ENCODE peak calls at places on chromosomes 16 and 17, in five cellular contexts. S is Panc1, X is fibroblast of mammary gland, V is fibroblast of pulmonary artery, T is foreskin fibroblast. J is an unnamed sample.

GRCh38 chr16:4058386-4058785 is 57.9 kb downstream of the ADCY9 start:
- DNase-seq in S (no peak), X (no peak), V (no peak), T (peak; percentile 49), J (no peak)

GRCh38 chr16:87062569-87063442 is 254.4 kb downstream of the C16orf95 start:
- DNase-seq in S (peak; percentile 30), X (peak; percentile 69), V (peak; percentile 79), T (peak; percentile 87), J (peak; percentile 58)

GRCh38 chr16:31461921-31462804 is 2.9 kb downstream of the ARMC5 start:
- DNase-seq in S (no peak), X (no peak), V (no peak), T (no peak), J (no peak)

GRCh38 chr17:46859996-46860395 is 8.6 kb downstream of the WNT9B start:
- DNase-seq in S (no peak), X (no peak), V (no peak), T (no peak), J (no peak)

GRCh38 chr17:82246365-82247174 is 17.7 kb downstream of the SLC16A3 start:
- DNase-seq in S (no peak), X (peak; percentile 91), V (peak; percentile 48), T (peak; percentile 65), J (peak; percentile 57)

GRCh38 chr16:73396556-73396955 is 348.6 kb upstream of the ZFHX3 start:
- DNase-seq in S (no peak), X (no peak), V (no peak), T (no peak), J (no peak)

GRCh38 chr17:39099686-39100293 is 51.6 kb downstream of the PLXDC1 start:
- DNase-seq in S (no peak), X (peak; percentile 70), V (peak; percentile 89), T (peak; percentile 64), J (peak; percentile 27)

GRCh38 chr17:19904412-19904811 is 36.7 kb upstream of the ULK2 start:
- DNase-seq in S (no peak), X (peak; percentile 72), V (peak; percentile 29), T (peak; percentile 65), J (peak; percentile 35)

GRCh38 chr16:86073763-86074493 is 175.0 kb downstream of the IRF8 start:
- DNase-seq in S (no peak), X (no peak), V (no peak), T (no peak), J (no peak)

GRCh38 chr17:2266045-2266864 is 37.3 kb downstream of the SMG6 start:
- DNase-seq in S (no peak), X (no peak), V (no peak), T (no peak), J (no peak)

GRCh38 chr16:9053006-9053601 is 38.3 kb upstream of the HAPSTR1 start:
- DNase-seq in S (peak; percentile 77), X (peak; percentile 55), V (peak; percentile 88), T (peak; percentile 80), J (peak; percentile 67)

GRCh38 chr16:87410530-87410929 is 18.4 kb downstream of the MAP1LC3B start:
- DNase-seq in S (no peak), X (no peak), V (no peak), T (no peak), J (no peak)

GRCh38 chr17:7260601-7261376 is 1.5 kb downstream of the CLDN7 start:
- DNase-seq in S (no peak), X (no peak), V (no peak), T (peak; percentile 57), J (no peak)

GRCh38 chr16:57304169-57305061 is 19.9 kb upstream of the PLLP start:
- DNase-seq in S (peak; percentile 46), X (peak; percentile 39), V (peak; percentile 83), T (peak; percentile 36), J (peak; percentile 71)

GRCh38 chr17:48113201-48113676 is 5.7 kb downstream of the SNX11 start:
- DNase-seq in S (no peak), X (no peak), V (peak; percentile 70), T (no peak), J (no peak)

GRCh38 chr17:41486809-41487530 is 2.7 kb downstream of the KRT36 start:
- DNase-seq in S (no peak), X (no peak), V (no peak), T (no peak), J (no peak)

GRCh38 chr17:4293572-4293971 is 29.8 kb upstream of the ANKFY1 start:
- DNase-seq in S (no peak), X (no peak), V (no peak), T (no peak), J (no peak)

GRCh38 chr16:287298-287811 is 4.4 kb downstream of the PDIA2 start:
- DNase-seq in S (no peak), X (no peak), V (no peak), T (peak; percentile 23), J (no peak)

GRCh38 chr16:1899641-1900451 is 18.4 kb downstream of the HS3ST6 start:
- DNase-seq in S (no peak), X (no peak), V (no peak), T (no peak), J (no peak)

GRCh38 chr17:40177275-40177874 is at the start of gene RAPGEFL1:
- DNase-seq in S (no peak), X (peak; percentile 65), V (peak; percentile 62), T (peak; percentile 89), J (peak; percentile 52)

GRCh38 chr16:85072947-85073346 is 39.3 kb downstream of the CIBAR2 start:
- DNase-seq in S (no peak), X (peak; percentile 87), V (peak; percentile 74), T (peak; percentile 97), J (peak; percentile 88)

GRCh38 chr16:83772806-83773205 is 35.0 kb upstream of the HSBP1 start:
- DNase-seq in S (no peak), X (no peak), V (no peak), T (no peak), J (no peak)

GRCh38 chr17:55641559-55642160 is 81.0 kb downstream of the TMEM100 start:
- DNase-seq in S (no peak), X (peak; percentile 75), V (peak; percentile 77), T (peak; percentile 81), J (peak; percentile 59)

GRCh38 chr16:4918790-4919210 is 18.1 kb downstream of the PPL start:
- DNase-seq in S (no peak), X (no peak), V (no peak), T (no peak), J (no peak)

GRCh38 chr17:44023545-44024270 is 8.9 kb upstream of the TMEM101 start:
- DNase-seq in S (no peak), X (no peak), V (no peak), T (no peak), J (no peak)

GRCh38 chr17:17814162-17815061 is 22.4 kb downstream of the SREBF1 start:
- DNase-seq in S (no peak), X (no peak), V (no peak), T (no peak), J (no peak)

GRCh38 chr16:74577882-74578366 is 29.0 kb downstream of the GLG1 start:
- DNase-seq in S (no peak), X (peak; percentile 82), V (peak; percentile 34), T (peak; percentile 72), J (peak; percentile 61)

GRCh38 chr16:50881953-50882352 is 140.1 kb downstream of the CYLD start:
- DNase-seq in S (no peak), X (no peak), V (no peak), T (no peak), J (no peak)

GRCh38 chr17:35713069-35713728 is 18.2 kb upstream of the RASL10B start:
- DNase-seq in S (no peak), X (peak; percentile 96), V (peak; percentile 91), T (peak; percentile 67), J (peak; percentile 97)

GRCh38 chr17:35714988-35715387 is 16.5 kb upstream of the RASL10B start:
- DNase-seq in S (no peak), X (no peak), V (no peak), T (no peak), J (no peak)

GRCh38 chr17:35715416-35715815 is 16.0 kb upstream of the RASL10B start:
- DNase-seq in S (no peak), X (no peak), V (no peak), T (no peak), J (no peak)

GRCh38 chr17:35716897-35717839 is 14.3 kb upstream of the RASL10B start:
- DNase-seq in S (no peak), X (no peak), V (peak; percentile 23), T (peak; percentile 60), J (peak; percentile 67)

DNA sequence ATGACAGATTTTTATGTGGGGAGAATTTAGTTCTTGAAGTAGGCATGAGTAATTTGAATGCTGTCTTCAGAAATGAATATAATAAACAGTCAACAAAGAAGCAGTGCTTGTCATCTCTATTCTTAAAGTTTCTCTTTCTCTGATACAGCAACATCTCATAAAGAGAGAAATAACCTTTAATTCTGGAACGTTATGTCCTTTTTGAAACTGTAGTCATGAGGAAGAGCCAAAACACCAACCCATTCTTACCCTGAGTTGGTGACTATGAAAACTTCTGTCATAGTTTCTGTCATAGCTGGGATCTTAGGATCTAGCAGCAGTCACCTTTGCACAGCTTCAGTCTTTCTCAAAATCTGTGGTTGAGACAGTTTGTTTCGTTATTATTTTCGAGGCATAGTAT is 15.3 kb upstream of the RASL10B start:
- DNase-seq in S (no peak), X (no peak), V (no peak), T (no peak), J (no peak)
- H3K4me3 ChIP-seq in S (no peak overlapping the region), X (no peak overlapping the region), V (no peak overlapping the region), T (no peak overlapping the region), J (no peak overlapping the region)

DNA sequence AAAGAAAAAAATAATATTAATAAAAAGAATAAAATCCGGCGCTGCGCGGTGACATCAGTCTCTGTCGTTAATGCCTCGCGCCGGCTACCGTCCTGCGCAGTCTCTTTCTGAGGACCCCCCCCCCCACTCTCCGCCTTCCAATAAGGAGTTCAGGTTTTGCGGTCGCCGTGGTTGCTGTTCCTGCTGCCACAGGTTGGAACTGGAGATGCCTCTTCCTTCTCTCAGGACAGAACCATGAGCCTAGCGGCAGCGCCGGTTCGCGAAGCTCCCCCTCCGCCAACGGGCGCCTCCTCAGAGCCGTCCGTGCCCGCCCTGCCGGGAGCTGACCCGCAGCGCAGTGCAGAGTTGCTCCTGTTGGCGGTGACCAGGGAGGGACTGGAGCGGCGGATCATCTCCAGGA is 2093.4 kb downstream of the TP53TG3F start:
- DNase-seq in S (no peak), X (no peak), V (no peak), T (no peak), J (no peak)
- TF ChIP-seq CTCF in S (no peak), X (no peak), V (no peak), T (no peak), J (no peak)

GRCh38 chr17:49260922-49261291 is 30.3 kb upstream of the PHOSPHO1 start:
- DNase-seq in S (no peak), X (no peak), V (no peak), T (no peak), J (no peak)
- H3K4me3 ChIP-seq in S (peak overlapping the region; percentile 76), X (no peak overlapping the region), V (no peak overlapping the region), T (peak overlapping the region; percentile 32), J (peak overlapping the region; percentile 58)

DNA sequence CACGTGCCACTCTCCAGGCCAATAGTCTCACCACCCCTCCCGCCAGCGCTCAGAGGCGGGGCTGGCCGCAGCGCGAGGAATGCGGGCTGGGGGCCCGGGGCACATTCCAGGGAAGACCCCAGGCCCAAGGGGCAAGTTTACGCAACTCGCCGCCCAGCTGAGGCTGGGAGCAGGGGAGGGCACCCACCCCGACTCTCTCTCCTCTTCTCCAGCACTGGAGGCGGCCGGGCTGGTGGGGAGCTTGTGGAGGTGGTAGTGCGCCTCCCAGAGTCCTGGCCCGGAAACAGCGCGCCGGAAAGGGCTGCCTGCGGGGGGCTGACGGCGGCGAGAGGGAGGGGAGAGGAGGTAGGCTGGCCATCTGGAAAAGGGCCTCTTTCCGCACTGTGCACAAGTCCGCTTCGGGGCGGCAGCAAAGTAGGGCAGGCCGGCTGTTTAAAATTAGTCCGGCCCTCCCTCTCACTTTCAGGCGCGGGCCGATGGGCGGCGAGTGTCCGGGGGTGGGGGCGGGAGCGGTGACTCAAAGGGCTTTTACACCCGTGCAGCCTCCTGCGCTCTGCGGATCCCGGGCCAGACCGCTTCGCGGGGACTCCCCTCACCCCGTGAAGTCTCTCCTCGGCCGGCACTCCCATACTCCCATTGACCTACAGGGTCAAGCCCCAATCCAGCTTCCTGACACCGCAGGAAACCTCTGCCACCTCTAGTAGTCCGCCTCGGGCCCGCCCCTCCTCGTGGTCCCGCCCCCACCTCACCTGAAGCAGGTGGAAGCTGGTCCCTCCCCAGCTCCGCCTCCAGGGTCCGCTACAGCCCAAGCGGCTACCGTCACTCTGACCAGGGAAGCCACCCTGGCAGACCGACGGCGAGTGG is 968 bp downstream of the FHOD1 start:
- DNase-seq in S (no peak), X (peak; percentile 90), V (peak; percentile 87), T (peak; percentile 96), J (peak; percentile 84)
- TF ChIP-seq CTCF in S (peak; percentile 25), X (peak; percentile 13), V (peak; percentile 31), T (peak; percentile 38), J (peak; percentile 44)